ENCODE peak calls at places on chromosome 22, in seven cellular contexts. U is 8988T, M is transverse colon, C is GM10248, R is left cardiac atrium, H is non-pigmented ciliary epithelial cell, X is posterior cingulate gyrus. O is an unnamed sample.

GRCh38 chr22:28902490-28902889 is 19.1 kb downstream of the ZNRF3 start:
- DNase-seq in C (no peak), H (no peak), U (no peak), R (no peak), M (no peak), X (no peak), O (no peak)

GRCh38 chr22:31425331-31426050 is 26.1 kb downstream of the DRG1 start:
- DNase-seq in U (no peak), M (no peak), H (no peak), C (no peak), X (no peak), R (no peak), O (no peak)

GRCh38 chr22:42991010-42991651 is 23.8 kb downstream of the PACSIN2 start:
- DNase-seq in C (no peak), M (peak; percentile 69), U (no peak), H (no peak), X (no peak), R (no peak), O (no peak)

GRCh38 chr22:49930596-49931412 is 12.4 kb downstream of the CRELD2 start:
- DNase-seq in C (peak; percentile 63), R (peak; percentile 72), H (no peak), M (peak; percentile 83), U (peak; percentile 90), X (no peak), O (peak; percentile 79)

GRCh38 chr22:37582526-37582925 is 2.6 kb upstream of the LGALS2 start:
- DNase-seq in X (no peak), C (no peak), R (no peak), U (no peak), M (no peak), H (no peak), O (no peak)

GRCh38 chr22:46576556-46577351 is 39.3 kb upstream of the CELSR1 start:
- DNase-seq in R (peak; percentile 68), H (no peak), C (peak; percentile 89), M (peak; percentile 66), U (peak; percentile 76), X (peak; percentile 94), O (peak; percentile 61)

GRCh38 chr22:43098356-43098755 is 9.2 kb upstream of the TTLL1 start:
- DNase-seq in X (no peak), R (no peak), M (no peak), H (no peak), U (no peak), C (no peak), O (no peak)

GRCh38 chr22:38740754-38741153 is 15.0 kb downstream of the SUN2 start:
- DNase-seq in U (no peak), R (no peak), X (no peak), M (no peak), C (no peak), H (no peak), O (no peak)

GRCh38 chr22:17536269-17536668 is 27.0 kb upstream of the SLC25A18 start:
- DNase-seq in C (no peak), X (peak; percentile 87), R (no peak), H (no peak), U (no peak), M (no peak), O (no peak)

GRCh38 chr22:37599161-37599560 is 9.5 kb upstream of the GGA1 start:
- DNase-seq in R (no peak), M (peak; percentile 78), X (no peak), H (no peak), C (no peak), U (no peak), O (no peak)